ENCODE peak calls at places on chromosome 14, in six cellular contexts. D, B, E, P, U and W are unnamed samples.

GRCh38 chr14:99883866-99884650 is 90.8 kb downstream of the EML1 start:
- DNase-seq in B (no peak), P (no peak), E (no peak), D (no peak), U (no peak), W (no peak)

GRCh38 chr14:61438860-61439765 is 117.7 kb downstream of the PRKCH start:
- DNase-seq in D (no peak), P (peak), B (peak), U (no peak), E (no peak), W (no peak)

GRCh38 chr14:33375781-33376180 is 437.1 kb downstream of the NPAS3 start:
- DNase-seq in E (no peak), U (no peak), B (no peak), D (no peak), P (no peak), W (no peak)

GRCh38 chr14:53043107-53043704 is 92.4 kb upstream of the FERMT2 start:
- DNase-seq in E (no peak), U (no peak), B (no peak), P (no peak), D (no peak), W (no peak)

GRCh38 chr14:104387000-104387384 is 192.6 kb upstream of the C14orf180 start:
- DNase-seq in P (no peak), D (no peak), U (no peak), B (peak), E (peak), W (no peak)

GRCh38 chr14:77011226-77011762 is 17.2 kb downstream of the IRF2BPL start:
- DNase-seq in P (no peak), U (no peak), E (no peak), D (no peak), B (no peak), W (no peak)

GRCh38 chr14:49545071-49545470 is 41.1 kb downstream of the RPS29 start:
- DNase-seq in D (no peak), E (no peak), P (no peak), U (no peak), B (no peak), W (no peak)

GRCh38 chr14:100417466-100417865 is 94.3 kb downstream of the SLC25A47 start:
- DNase-seq in E (no peak), B (no peak), P (peak), D (no peak), U (peak), W (no peak)

GRCh38 chr14:75715926-75716780 is 55.1 kb downstream of the TTLL5 start:
- DNase-seq in E (no peak), P (no peak), U (no peak), B (no peak), D (no peak), W (no peak)

GRCh38 chr14:23371865-23372264 is 744 bp upstream of the IL25 start:
- DNase-seq in U (no peak), E (no peak), B (no peak), P (no peak), D (no peak), W (no peak)

GRCh38 chr14:70666364-70666691 is 24.6 kb downstream of the TTC9 start:
- DNase-seq in P (no peak), D (no peak), U (no peak), B (no peak), E (no peak), W (no peak)

GRCh38 chr14:58572092-58572853 is 65.5 kb upstream of the DACT1 start:
- DNase-seq in E (no peak), U (no peak), P (no peak), B (no peak), D (no peak), W (no peak)

GRCh38 chr14:104681689-104682074 is 7.7 kb upstream of the INF2 start:
- DNase-seq in E (no peak), P (peak), B (peak), U (no peak), D (no peak), W (no peak)

GRCh38 chr14:47665337-47666134 is 9.9 kb downstream of the MDGA2 start:
- DNase-seq in B (no peak), P (no peak), E (no peak), D (no peak), U (no peak), W (no peak)

GRCh38 chr14:93648440-93649168 is 139.7 kb downstream of the PRIMA1 start:
- DNase-seq in U (no peak), E (no peak), D (no peak), B (no peak), P (no peak), W (no peak)

GRCh38 chr14:76051717-76052459 is 66.3 kb downstream of the IFT43 start:
- DNase-seq in E (no peak), P (no peak), D (no peak), U (no peak), B (no peak), W (no peak)

GRCh38 chr14:72013606-72014129 is 81.4 kb downstream of the RGS6 start:
- DNase-seq in B (no peak), P (no peak), E (no peak), D (no peak), U (no peak), W (no peak)

GRCh38 chr14:27390130-27390529 is 792.3 kb upstream of the NOVA1 start:
- DNase-seq in D (no peak), B (no peak), E (no peak), U (no peak), P (no peak), W (no peak)

GRCh38 chr14:23626946-23627345 is 9.2 kb upstream of the DHRS2 start:
- DNase-seq in D (no peak), E (no peak), B (no peak), U (no peak), P (no peak), W (peak)

GRCh38 chr14:102362084-102362483 is 606 bp downstream of the CINP start:
- DNase-seq in P (no peak), E (no peak), D (peak), U (no peak), B (no peak), W (no peak)

GRCh38 chr14:32576088-32576795 is 247.1 kb downstream of the AKAP6 start:
- DNase-seq in P (peak), D (no peak), E (no peak), U (peak), B (no peak), W (no peak)

GRCh38 chr14:89237923-89238529 is 179.0 kb downstream of the FOXN3 start:
- DNase-seq in D (no peak), P (no peak), B (no peak), E (no peak), U (no peak), W (no peak)

GRCh38 chr14:55518391-55518790 is 61.6 kb upstream of the KTN1 start:
- DNase-seq in B (no peak), D (no peak), E (no peak), U (no peak), P (peak), W (no peak)

GRCh38 chr14:55523321-55523720 is 56.7 kb upstream of the KTN1 start:
- DNase-seq in E (no peak), D (no peak), P (no peak), U (no peak), B (no peak), W (no peak)

GRCh38 chr14:55516776-55517175 is 63.2 kb upstream of the KTN1 start:
- DNase-seq in P (no peak), D (no peak), B (no peak), E (no peak), U (no peak), W (no peak)

GRCh38 chr14:55514819-55515470 is 65.1 kb upstream of the KTN1 start:
- DNase-seq in E (no peak), D (no peak), B (no peak), P (peak), U (no peak), W (no peak)

GRCh38 chr14:55519473-55520080 is 60.4 kb upstream of the KTN1 start:
- DNase-seq in D (no peak), B (no peak), E (no peak), P (no peak), U (no peak), W (no peak)
- TF ChIP-seq POLR2AphosphoS5 in D (no peak), B (no peak), E (no peak), P (no peak), U (no peak), W (no peak)

GRCh38 chr14:96176811-96177211 is 27.8 kb upstream of the BDKRB2 start:
- DNase-seq in B (no peak), E (no peak), P (no peak), D (no peak), U (no peak), W (no peak)
- TF ChIP-seq POLR2AphosphoS5 in B (peak), E (no peak), P (no peak), D (no peak), U (no peak), W (peak)

GRCh38 chr14:21383848-21384493 is at the start of gene SUPT16H:
- DNase-seq in B (peak), E (peak), D (peak), U (peak), P (peak), W (no peak)
- TF ChIP-seq POLR2AphosphoS5 in B (peak), E (no peak), D (peak), U (peak), P (peak), W (peak)

GRCh38 chr14:90545966-90546751 is 149.3 kb downstream of the CALM1 start:
- DNase-seq in D (no peak), B (no peak), P (no peak), E (no peak), U (no peak), W (no peak)
- TF ChIP-seq POLR2AphosphoS5 in D (no peak), B (no peak), P (no peak), E (no peak), U (no peak), W (no peak)

GRCh38 chr14:96997269-96997668 is 200.1 kb downstream of the VRK1 start:
- DNase-seq in B (no peak), P (no peak), U (no peak), D (no peak), E (no peak), W (peak)

GRCh38 chr14:96997996-96998395 is 200.8 kb downstream of the VRK1 start:
- DNase-seq in D (no peak), E (no peak), U (no peak), P (no peak), B (no peak), W (peak)

GRCh38 chr14:96994999-96995398 is 197.8 kb downstream of the VRK1 start:
- DNase-seq in P (no peak), U (no peak), D (no peak), E (no peak), B (no peak), W (peak)

GRCh38 chr14:97002454-97002853 is 205.3 kb downstream of the VRK1 start:
- DNase-seq in P (no peak), E (no peak), D (no peak), U (no peak), B (no peak), W (no peak)

DNA sequence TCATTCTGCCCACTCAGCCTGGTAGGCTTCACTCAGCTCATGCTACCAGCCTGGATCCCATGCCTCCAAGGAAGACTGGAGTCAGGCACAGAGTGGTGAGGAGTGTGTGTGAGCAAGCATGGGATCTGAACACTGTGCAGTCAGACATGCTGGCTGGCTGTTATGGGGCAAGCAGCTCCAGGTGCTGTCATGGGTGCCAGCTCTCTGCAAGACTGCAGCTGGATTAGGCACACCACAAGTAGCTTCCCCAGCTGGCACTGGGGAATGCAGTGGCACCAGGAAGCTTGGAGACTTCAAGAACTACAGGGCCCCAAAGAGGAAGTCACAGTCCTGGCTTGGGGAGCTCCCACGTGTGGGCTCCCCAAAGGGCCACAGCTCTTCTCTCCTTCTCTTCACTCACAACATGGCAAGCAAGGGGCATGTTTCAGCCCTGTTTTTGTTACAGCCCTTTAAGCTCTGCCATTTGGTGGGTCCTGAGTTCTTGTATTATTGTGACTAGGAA is 202.5 kb downstream of the VRK1 start:
- DNase-seq in U (no peak), D (no peak), E (no peak), B (no peak), P (no peak), W (no peak)
- TF ChIP-seq POLR2AphosphoS5 in U (no peak), D (no peak), E (no peak), B (no peak), P (no peak), W (no peak)

GRCh38 chr14:73238262-73238852 is 1.1 kb downstream of the PAPLN start:
- DNase-seq in U (no peak), E (no peak), B (no peak), P (peak), D (no peak), W (no peak)
- TF ChIP-seq POLR2AphosphoS5 in U (no peak), E (no peak), B (no peak), P (no peak), D (no peak), W (no peak)